ENCODE peak calls at places on chromosomes 11 and 22, in four cellular contexts. U is A172, E is T-cell, Z is adrenal gland. F is an unnamed sample.

GRCh38 chr11:111574373-111575230 is 27.6 kb upstream of the SIK2 start:
- DNase-seq in U (no peak), E (no peak), Z (no peak), F (no peak)

GRCh38 chr11:8814209-8814922 is 96.6 kb upstream of the AKIP1 start:
- DNase-seq in U (peak; percentile 62), E (no peak), Z (no peak), F (no peak)

GRCh38 chr11:79708319-79708928 is 267.6 kb upstream of the TENM4 start:
- DNase-seq in U (peak; percentile 42), E (no peak), Z (no peak), F (no peak)

GRCh38 chr22:26701323-26701722 is 43.9 kb downstream of the MIAT start:
- DNase-seq in U (no peak), E (no peak), Z (no peak), F (no peak)

GRCh38 chr11:24748261-24748660 is 251.4 kb downstream of the LUZP2 start:
- DNase-seq in U (no peak), E (no peak), Z (no peak), F (no peak)

GRCh38 chr22:46001426-46002106 is 24.6 kb upstream of the WNT7B start:
- DNase-seq in U (peak; percentile 31), E (no peak), Z (no peak), F (no peak)

GRCh38 chr22:45478108-45478771 is 24.4 kb upstream of the FBLN1 start:
- DNase-seq in U (peak; percentile 58), E (no peak), Z (no peak), F (no peak)

GRCh38 chr11:27718853-27719574 is 18.8 kb upstream of the BDNF start:
- DNase-seq in U (peak; percentile 49), E (no peak), Z (no peak), F (no peak)

GRCh38 chr11:130879836-130880235 is 36.4 kb downstream of the SNX19 start:
- DNase-seq in U (no peak), E (no peak), Z (no peak), F (no peak)

GRCh38 chr11:69721061-69721460 is 17.2 kb upstream of the FGF19 start:
- DNase-seq in U (no peak), E (no peak), Z (no peak), F (no peak)

GRCh38 chr11:115181480-115181879 is 322.7 kb downstream of the CADM1 start:
- DNase-seq in U (no peak), E (no peak), Z (no peak), F (no peak)

GRCh38 chr11:126601550-126602215 is 246.2 kb downstream of the ST3GAL4 start:
- DNase-seq in U (no peak), E (no peak), Z (no peak), F (no peak)

GRCh38 chr11:132036751-132037466 is 666.5 kb downstream of the NTM start:
- DNase-seq in U (no peak), E (no peak), Z (no peak), F (no peak)

GRCh38 chr22:20261848-20262581 is 6.1 kb downstream of the RTN4R start:
- DNase-seq in U (no peak), E (no peak), Z (no peak), F (no peak)

GRCh38 chr11:2211113-2211971 is 39.7 kb upstream of the TH start:
- DNase-seq in U (no peak), E (no peak), Z (no peak), F (no peak)

GRCh38 chr11:69415411-69416122 is 65.9 kb upstream of the LINC01488 start:
- DNase-seq in U (no peak), E (no peak), Z (no peak), F (no peak)

GRCh38 chr11:94449437-94449836 is 44.2 kb downstream of the MRE11 start:
- DNase-seq in U (peak; percentile 7), E (no peak), Z (no peak), F (no peak)

GRCh38 chr11:64598106-64598796 is 7.2 kb downstream of the SLC22A12 start:
- DNase-seq in U (no peak), E (no peak), Z (no peak), F (no peak)

GRCh38 chr11:31779268-31779879 is 31.7 kb downstream of the PAX6 start:
- DNase-seq in U (no peak), E (no peak), Z (no peak), F (no peak)

GRCh38 chr11:1970956-1971355 is 23.8 kb downstream of the MRPL23 start:
- DNase-seq in U (no peak), E (no peak), Z (no peak), F (no peak)

GRCh38 chr11:45569776-45570175 is 95.6 kb downstream of the CHST1 start:
- DNase-seq in U (no peak), E (no peak), Z (no peak), F (no peak)

GRCh38 chr11:99257131-99257530 is 236.4 kb downstream of the CNTN5 start:
- DNase-seq in U (no peak), E (no peak), Z (no peak), F (no peak)

GRCh38 chr11:112705148-112705547 is 256.1 kb upstream of the NCAM1 start:
- DNase-seq in U (no peak), E (no peak), Z (no peak), F (no peak)

GRCh38 chr11:35539781-35540281 is 14.4 kb upstream of the PAMR1 start:
- DNase-seq in U (no peak), E (no peak), Z (peak; percentile 85), F (no peak)

GRCh38 chr22:19330865-19331418 is 39.4 kb upstream of the CLTCL1 start:
- DNase-seq in U (no peak), E (no peak), Z (no peak), F (no peak)

GRCh38 chr11:121564948-121565684 is 112.3 kb upstream of the SORL1-AS1 start:
- DNase-seq in U (no peak), E (no peak), Z (no peak), F (no peak)

GRCh38 chr11:64095949-64096348 is 60.2 kb downstream of the FLRT1 start:
- DNase-seq in U (no peak), E (no peak), Z (no peak), F (no peak)

GRCh38 chr11:9313648-9314290 is 624 bp downstream of the TMEM41B start:
- DNase-seq in U (peak; percentile 6), E (peak; percentile 14), Z (no peak), F (peak; percentile 19)

GRCh38 chr22:27879923-27880322 is 39.1 kb downstream of the PITPNB start:
- DNase-seq in U (peak; percentile 11), E (no peak), Z (no peak), F (no peak)

GRCh38 chr11:42012261-42012660 is 552.8 kb upstream of the LRRC4C start:
- DNase-seq in U (no peak), E (no peak), Z (no peak), F (no peak)

GRCh38 chr11:129208863-129209262 is 16.7 kb upstream of the ARHGAP32 start:
- DNase-seq in U (no peak), E (no peak), Z (no peak), F (no peak)

GRCh38 chr11:118629761-118630661 is 22.6 kb downstream of the PHLDB1 start:
- DNase-seq in U (no peak), E (no peak), Z (no peak), F (no peak)

GRCh38 chr11:43681543-43681942 is 1.0 kb downstream of the HSD17B12 start:
- DNase-seq in U (no peak), E (no peak), Z (no peak), F (no peak)

GRCh38 chr11:75275581-75275980 is 35.0 kb downstream of the TPBGL start:
- DNase-seq in U (no peak), E (peak; percentile 75), Z (peak; percentile 59), F (peak; percentile 57)

F was measured in T-helper 1 cell.